ENCODE peak calls at places on chromosomes 13 and 19, in six cellular contexts. V is CD4-positive, CD25-positive, alpha-beta regulatory T cell; S is CD8-positive, alpha-beta T cell; G is pancreas; N is activated T-cell treated with anti-CD3 and anti-CD28 coated beads, Interleukin-2, amount 50 U/mL, for 48 hours; P is KBM-7. H is an unnamed sample.

GRCh38 chr19:16771618-16772017 is 52.0 kb downstream of the NWD1 start:
- DNase-seq in V (peak), S (peak), G (no peak), N (peak), P (peak), H (peak)

GRCh38 chr13:80313668-80314278 is 27.2 kb downstream of the SPRY2 start:
- DNase-seq in V (no peak), S (no peak), G (no peak), N (no peak), P (no peak), H (no peak)

GRCh38 chr13:102591988-102592781 is 4.6 kb upstream of the TPP2 start:
- DNase-seq in V (peak), S (peak), G (peak), N (peak), P (peak), H (peak)

GRCh38 chr19:32316034-32316433 is 29.4 kb upstream of the ZNF507 start:
- DNase-seq in V (no peak), S (no peak), G (no peak), N (no peak), P (no peak), H (no peak)

GRCh38 chr13:100887729-100888151 is 213.1 kb upstream of the TMTC4 start:
- DNase-seq in V (no peak), S (no peak), G (no peak), N (no peak), P (no peak), H (no peak)

GRCh38 chr13:20812890-20813289 is 39.1 kb upstream of the EEF1AKMT1 start:
- DNase-seq in V (no peak), S (no peak), G (no peak), N (no peak), P (no peak), H (no peak)

GRCh38 chr19:7461841-7462629 is 26.8 kb downstream of the PEX11G start:
- DNase-seq in V (no peak), S (no peak), G (no peak), N (no peak), P (no peak), H (no peak)

GRCh38 chr19:8666814-8667405 is 31.7 kb downstream of the ACTL9 start:
- DNase-seq in V (no peak), S (no peak), G (no peak), N (no peak), P (peak), H (no peak)

GRCh38 chr13:83499286-83499685 is 383.0 kb downstream of the SLITRK1 start:
- DNase-seq in V (no peak), S (no peak), G (no peak), N (no peak), P (no peak), H (no peak)

GRCh38 chr13:111058796-111059506 is 56.2 kb upstream of the ARHGEF7 start:
- DNase-seq in V (no peak), S (no peak), G (no peak), N (no peak), P (no peak), H (no peak)

GRCh38 chr19:6020166-6020967 is 42.4 kb upstream of the RANBP3 start:
- DNase-seq in V (no peak), S (no peak), G (peak), N (no peak), P (peak), H (no peak)

GRCh38 chr13:41222259-41222852 is 28.0 kb upstream of the KBTBD7 start:
- DNase-seq in V (peak), S (peak), G (no peak), N (peak), P (peak), H (peak)

GRCh38 chr19:32924200-32924599 is 47.6 kb downstream of the CEP89 start:
- DNase-seq in V (no peak), S (no peak), G (no peak), N (no peak), P (no peak), H (no peak)

GRCh38 chr13:112931028-112931934 is 37.7 kb upstream of the MCF2L start:
- DNase-seq in V (no peak), S (no peak), G (no peak), N (no peak), P (peak), H (no peak)

GRCh38 chr19:18254546-18255500 is 19.4 kb downstream of the IQCN start:
- DNase-seq in V (peak), S (no peak), G (peak), N (no peak), P (no peak), H (no peak)

GRCh38 chr13:106103779-106104178 is 431.7 kb downstream of the EFNB2 start:
- DNase-seq in V (no peak), S (no peak), G (no peak), N (no peak), P (no peak), H (no peak)